ENCODE peak calls at places on chromosomes 11 and 22, in four cellular contexts. One of them, this sample, is unnamed.

GRCh38 chr11:7020183-7020917 is at the start of the genes NLRP14 and ZNF214:
- DNase-seq in left lung: peak
- DNase-seq in body of pancreas: peak
- DNase-seq in HFFc6: peak
- DNase-seq in this sample: no peak

GRCh38 chr11:76657139-76657823 is 13.3 kb downstream of the LRRC32 start:
- DNase-seq in left lung: no peak
- DNase-seq in body of pancreas: no peak
- DNase-seq in HFFc6: no peak
- DNase-seq in this sample: no peak

GRCh38 chr11:20048246-20048645 is 112.0 kb downstream of the DBX1 start:
- DNase-seq in HFFc6: peak
- DNase-seq in left lung: no peak
- DNase-seq in body of pancreas: no peak
- DNase-seq in this sample: no peak

GRCh38 chr11:69962152-69962551 is 116.0 kb upstream of the ANO1 start:
- DNase-seq in HFFc6: no peak
- DNase-seq in left lung: no peak
- DNase-seq in body of pancreas: no peak
- DNase-seq in this sample: no peak

GRCh38 chr22:23862103-23862502 is 4.4 kb downstream of the SLC2A11 start:
- DNase-seq in left lung: no peak
- DNase-seq in HFFc6: peak
- DNase-seq in body of pancreas: peak
- DNase-seq in this sample: no peak

GRCh38 chr11:119445356-119445755 is 22.4 kb upstream of the THY1 start:
- DNase-seq in HFFc6: no peak
- DNase-seq in body of pancreas: no peak
- DNase-seq in left lung: no peak
- DNase-seq in this sample: no peak

GRCh38 chr11:693415-693831 is 1.6 kb downstream of the DEAF1 start:
- DNase-seq in body of pancreas: no peak
- DNase-seq in left lung: no peak
- DNase-seq in HFFc6: no peak
- DNase-seq in this sample: no peak

GRCh38 chr11:15194671-15195415 is 80.1 kb downstream of the INSC start:
- DNase-seq in body of pancreas: no peak
- DNase-seq in left lung: no peak
- DNase-seq in HFFc6: peak
- DNase-seq in this sample: no peak

GRCh38 chr22:45225732-45226560 is 14.7 kb downstream of the KIAA0930 start:
- DNase-seq in left lung: peak
- DNase-seq in HFFc6: no peak
- DNase-seq in body of pancreas: no peak
- DNase-seq in this sample: peak

GRCh38 chr11:94897330-94897768 is 76.0 kb downstream of the CWC15 start:
- DNase-seq in HFFc6: peak
- DNase-seq in left lung: no peak
- DNase-seq in body of pancreas: peak
- DNase-seq in this sample: no peak

GRCh38 chr11:133548641-133549040 is 16.3 kb upstream of the OPCML start:
- DNase-seq in HFFc6: no peak
- DNase-seq in body of pancreas: no peak
- DNase-seq in left lung: no peak
- DNase-seq in this sample: no peak

GRCh38 chr11:75543808-75544207 is 18.1 kb upstream of the GDPD5 start:
- DNase-seq in HFFc6: no peak
- DNase-seq in left lung: no peak
- DNase-seq in body of pancreas: no peak
- DNase-seq in this sample: no peak

GRCh38 chr11:66867425-66868040 is 10.7 kb downstream of the LRFN4 start:
- DNase-seq in HFFc6: no peak
- DNase-seq in left lung: peak
- DNase-seq in body of pancreas: no peak
- DNase-seq in this sample: no peak
- TF ChIP-seq CTCF in HFFc6: no peak
- TF ChIP-seq CTCF in left lung: no peak
- TF ChIP-seq CTCF in body of pancreas: no peak
- TF ChIP-seq CTCF in this sample: no peak

GRCh38 chr11:116513894-116514293 is 258.9 kb downstream of the BUD13 start:
- DNase-seq in left lung: no peak
- DNase-seq in body of pancreas: peak
- DNase-seq in HFFc6: peak
- DNase-seq in this sample: no peak
- TF ChIP-seq CTCF in left lung: peak
- TF ChIP-seq CTCF in body of pancreas: peak
- TF ChIP-seq CTCF in HFFc6: peak
- TF ChIP-seq CTCF in this sample: peak

DNA sequence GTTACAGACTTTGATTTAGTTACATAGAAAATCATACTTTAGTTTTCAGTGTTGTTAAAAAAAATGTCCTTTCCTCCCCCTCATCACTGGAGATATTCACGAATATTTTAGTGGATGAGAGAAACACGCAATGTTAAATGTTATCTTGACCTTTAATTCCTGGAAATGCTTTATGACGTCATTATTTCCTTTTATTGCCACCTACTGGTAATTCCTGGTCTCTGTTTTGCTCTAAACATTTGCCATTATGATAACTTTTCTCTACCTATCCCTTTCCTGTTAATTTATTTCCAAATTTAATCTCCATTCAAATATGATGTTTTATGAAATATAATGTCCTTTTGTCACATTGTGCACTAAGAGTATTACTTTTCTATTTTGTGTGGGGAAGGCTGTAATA is 770.6 kb downstream of the FAM181B start:
- DNase-seq in body of pancreas: no peak
- DNase-seq in left lung: no peak
- DNase-seq in HFFc6: no peak
- DNase-seq in this sample: no peak
- TF ChIP-seq CTCF in body of pancreas: peak
- TF ChIP-seq CTCF in left lung: peak
- TF ChIP-seq CTCF in HFFc6: no peak
- TF ChIP-seq CTCF in this sample: peak

DNA sequence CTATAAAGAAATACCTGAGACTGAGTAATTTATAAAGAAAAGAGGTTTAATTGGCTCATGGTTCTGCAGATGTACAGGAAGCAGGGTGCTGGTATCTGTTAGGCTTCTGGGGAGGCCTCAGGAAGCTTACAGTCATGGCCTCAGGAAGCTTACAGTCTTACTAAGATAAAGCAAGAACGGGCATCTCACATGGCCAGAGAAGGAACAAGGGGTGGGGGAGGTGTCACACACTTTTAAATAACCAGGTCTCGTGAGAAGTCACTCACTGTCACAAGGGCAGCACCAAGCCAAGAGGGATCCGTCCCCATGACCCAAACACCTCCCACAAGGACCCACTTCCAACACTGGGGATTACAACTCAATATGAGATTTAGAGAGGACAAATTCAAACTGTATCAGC is 192.8 kb upstream of the B3GAT1 start:
- DNase-seq in HFFc6: no peak
- DNase-seq in body of pancreas: no peak
- DNase-seq in left lung: no peak
- DNase-seq in this sample: no peak
- TF ChIP-seq CTCF in HFFc6: no peak
- TF ChIP-seq CTCF in body of pancreas: no peak
- TF ChIP-seq CTCF in left lung: no peak
- TF ChIP-seq CTCF in this sample: no peak

DNA sequence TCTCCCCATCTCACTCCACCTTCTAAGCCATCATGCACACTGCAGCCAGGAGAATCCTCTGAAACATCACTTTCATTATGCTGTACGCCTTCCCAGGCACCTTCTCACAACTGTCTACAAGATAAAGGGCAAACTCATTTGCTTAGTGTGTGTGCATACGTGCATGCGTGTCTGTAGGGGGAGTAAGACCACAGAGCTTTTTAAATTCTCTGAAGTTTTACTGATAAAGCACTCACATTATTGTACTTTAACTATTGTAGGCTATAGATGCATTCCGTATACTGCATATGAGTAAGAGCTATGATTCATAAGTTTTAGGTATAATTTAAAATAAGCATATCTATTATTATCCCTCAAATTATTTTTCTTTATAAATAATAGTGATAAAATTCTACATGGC is 15.3 kb upstream of the ANKK1 start:
- DNase-seq in body of pancreas: no peak
- DNase-seq in left lung: no peak
- DNase-seq in HFFc6: no peak
- DNase-seq in this sample: no peak
- TF ChIP-seq CTCF in body of pancreas: no peak
- TF ChIP-seq CTCF in left lung: no peak
- TF ChIP-seq CTCF in HFFc6: peak
- TF ChIP-seq CTCF in this sample: no peak

GRCh38 chr11:10752486-10752885 is 1.4 kb downstream of the CTR9 start:
- DNase-seq in HFFc6: no peak
- DNase-seq in left lung: no peak
- DNase-seq in body of pancreas: no peak
- DNase-seq in this sample: no peak

GRCh38 chr11:10751581-10751940 is 515 bp downstream of the CTR9 start:
- DNase-seq in HFFc6: no peak
- DNase-seq in left lung: no peak
- DNase-seq in body of pancreas: no peak
- DNase-seq in this sample: no peak

GRCh38 chr11:10749476-10749875 is 1.6 kb upstream of the CTR9 start:
- DNase-seq in HFFc6: no peak
- DNase-seq in body of pancreas: no peak
- DNase-seq in left lung: no peak
- DNase-seq in this sample: no peak

GRCh38 chr11:10752061-10752460 is 1.0 kb downstream of the CTR9 start:
- DNase-seq in left lung: no peak
- DNase-seq in HFFc6: no peak
- DNase-seq in body of pancreas: no peak
- DNase-seq in this sample: no peak

GRCh38 chr11:10750838-10751580 is at the start of gene CTR9:
- DNase-seq in body of pancreas: peak
- DNase-seq in HFFc6: peak
- DNase-seq in left lung: peak
- DNase-seq in this sample: peak
- TF ChIP-seq CTCF in body of pancreas: peak
- TF ChIP-seq CTCF in HFFc6: peak
- TF ChIP-seq CTCF in left lung: no peak
- TF ChIP-seq CTCF in this sample: peak

GRCh38 chr22:18152519-18152918 is 2.5 kb downstream of the USP18 start:
- DNase-seq in body of pancreas: no peak
- DNase-seq in HFFc6: no peak
- DNase-seq in left lung: no peak
- DNase-seq in this sample: no peak

GRCh38 chr22:18154821-18155390 is 4.9 kb downstream of the USP18 start:
- DNase-seq in left lung: no peak
- DNase-seq in HFFc6: no peak
- DNase-seq in body of pancreas: no peak
- DNase-seq in this sample: no peak

GRCh38 chr22:18157714-18158028 is 7.7 kb downstream of the USP18 start:
- DNase-seq in left lung: no peak
- DNase-seq in HFFc6: no peak
- DNase-seq in body of pancreas: no peak
- DNase-seq in this sample: no peak

DNA sequence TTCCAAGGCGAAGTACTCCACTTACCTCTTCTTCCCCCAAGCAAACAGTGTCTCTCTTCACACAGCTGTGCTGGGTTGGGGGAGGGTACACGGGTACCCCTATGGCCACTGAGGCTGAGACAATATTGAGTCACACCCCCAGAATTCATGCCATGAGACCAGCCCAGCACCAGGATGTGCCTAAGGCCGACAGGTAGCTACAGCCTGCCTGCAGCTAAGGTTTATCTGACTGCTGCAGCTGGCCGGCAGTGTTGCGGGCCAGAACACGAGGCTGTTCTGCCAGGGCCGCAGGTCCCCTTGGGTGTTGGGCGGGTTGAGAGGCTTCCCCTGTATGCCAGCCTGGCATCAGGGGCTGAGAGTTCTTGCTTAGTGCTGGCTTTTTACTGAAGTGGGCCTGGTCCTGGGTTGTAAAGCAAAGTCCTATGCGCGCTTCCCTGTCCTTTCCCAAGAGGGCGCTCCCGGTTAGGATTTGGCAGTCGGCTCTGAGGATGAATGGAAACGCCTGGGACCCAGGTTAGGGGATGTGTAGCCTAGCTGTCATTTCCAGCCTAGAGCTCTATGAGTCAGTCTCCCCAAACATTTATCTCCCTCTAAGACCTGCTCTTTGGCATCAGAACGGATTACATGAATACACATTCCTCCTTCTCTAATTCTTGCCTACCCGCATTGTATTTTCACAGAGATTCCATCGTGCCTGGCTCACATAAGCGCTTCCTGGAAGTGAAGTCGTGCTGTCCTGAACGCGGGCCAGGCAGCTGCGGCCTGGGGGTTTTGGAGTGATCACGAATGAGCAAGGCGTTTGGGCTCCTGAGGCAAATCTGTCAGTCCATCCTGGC is 7.1 kb downstream of the USP18 start:
- DNase-seq in body of pancreas: peak
- DNase-seq in left lung: no peak
- DNase-seq in HFFc6: peak
- DNase-seq in this sample: no peak
- TF ChIP-seq CTCF in body of pancreas: peak
- TF ChIP-seq CTCF in left lung: peak
- TF ChIP-seq CTCF in HFFc6: peak
- TF ChIP-seq CTCF in this sample: peak

DNA sequence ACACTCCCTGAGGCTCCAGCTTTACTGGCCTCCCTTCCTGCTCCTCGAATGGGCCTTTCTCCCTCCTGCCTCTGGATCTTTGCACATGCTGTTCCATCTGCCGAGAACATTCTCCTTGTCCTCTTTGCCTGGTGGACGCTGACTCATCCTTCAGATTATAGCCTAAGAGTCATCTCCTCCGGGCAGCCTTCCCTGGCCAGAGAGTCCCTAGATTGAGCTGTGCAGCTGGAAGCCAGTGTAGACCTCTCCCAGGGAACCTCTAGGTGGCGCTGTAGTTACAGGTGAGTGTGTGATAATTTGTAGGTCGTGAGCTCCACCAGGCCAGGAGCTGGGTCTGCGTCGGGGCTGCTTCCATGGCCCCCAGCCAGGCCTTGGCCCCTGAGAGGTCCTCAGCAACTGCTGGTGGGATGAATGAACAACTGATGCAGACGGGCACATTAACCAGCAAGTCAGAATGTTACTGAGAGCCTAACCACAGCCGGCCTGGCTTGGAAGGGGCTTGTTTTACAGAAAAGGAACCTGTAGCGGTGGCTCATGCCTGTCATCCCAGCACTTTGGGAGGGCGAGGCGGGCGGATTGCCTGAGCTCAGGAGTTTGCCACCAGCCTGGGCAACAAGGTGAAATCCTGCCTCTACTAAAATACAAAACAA is 8.7 kb downstream of the PNPLA5 start:
- DNase-seq in body of pancreas: peak
- DNase-seq in HFFc6: peak
- DNase-seq in left lung: peak
- DNase-seq in this sample: no peak
- TF ChIP-seq CTCF in body of pancreas: peak
- TF ChIP-seq CTCF in HFFc6: peak
- TF ChIP-seq CTCF in left lung: peak
- TF ChIP-seq CTCF in this sample: peak

This sample was measured in CD14-positive monocyte.